ENCODE peak calls at places on chromosomes 16 and 17, in four cellular contexts. One of them, this sample, is unnamed.

GRCh38 chr16:49051626-49052025 is 230.0 kb downstream of the CBLN1 start:
- DNase-seq in lung: no peak
- DNase-seq in thoracic aorta: no peak
- DNase-seq in right lobe of liver: no peak
- DNase-seq in this sample: no peak

GRCh38 chr16:12531937-12532336 is 271.8 kb downstream of the CPPED1 start:
- DNase-seq in lung: no peak
- DNase-seq in thoracic aorta: no peak
- DNase-seq in right lobe of liver: no peak
- DNase-seq in this sample: no peak

GRCh38 chr16:78094998-78095397 is 4.5 kb upstream of the WWOX start:
- DNase-seq in right lobe of liver: no peak
- DNase-seq in lung: no peak
- DNase-seq in thoracic aorta: no peak
- DNase-seq in this sample: no peak

GRCh38 chr17:82493517-82493840 is 26.1 kb upstream of the FOXK2 start:
- DNase-seq in thoracic aorta: no peak
- DNase-seq in lung: no peak
- DNase-seq in right lobe of liver: no peak
- DNase-seq in this sample: no peak

GRCh38 chr17:39927928-39928867 is 666 bp downstream of the LRRC3C start:
- DNase-seq in thoracic aorta: no peak
- DNase-seq in right lobe of liver: peak
- DNase-seq in lung: peak
- DNase-seq in this sample: peak

GRCh38 chr16:1560153-1560552 is 26.7 kb downstream of the TMEM204 start:
- DNase-seq in thoracic aorta: no peak
- DNase-seq in lung: no peak
- DNase-seq in right lobe of liver: no peak
- DNase-seq in this sample: peak

GRCh38 chr17:78883533-78884131 is 19.4 kb downstream of the CEP295NL start:
- DNase-seq in lung: peak
- DNase-seq in thoracic aorta: peak
- DNase-seq in right lobe of liver: peak
- DNase-seq in this sample: peak

GRCh38 chr17:72479113-72479512 is 358.3 kb downstream of the SOX9 start:
- DNase-seq in lung: no peak
- DNase-seq in thoracic aorta: no peak
- DNase-seq in right lobe of liver: no peak
- DNase-seq in this sample: no peak

GRCh38 chr16:48383877-48384304 is 1.3 kb downstream of the SIAH1 start:
- DNase-seq in right lobe of liver: no peak
- DNase-seq in thoracic aorta: no peak
- DNase-seq in lung: no peak
- DNase-seq in this sample: no peak

GRCh38 chr17:80663783-80664206 is 119.2 kb downstream of the RPTOR start:
- DNase-seq in right lobe of liver: no peak
- DNase-seq in thoracic aorta: no peak
- DNase-seq in lung: peak
- DNase-seq in this sample: no peak
- H3K27ac ChIP-seq in right lobe of liver: no peak
- H3K27ac ChIP-seq in thoracic aorta: no peak
- H3K27ac ChIP-seq in lung: no peak
- H3K27ac ChIP-seq in this sample: no peak

DNA sequence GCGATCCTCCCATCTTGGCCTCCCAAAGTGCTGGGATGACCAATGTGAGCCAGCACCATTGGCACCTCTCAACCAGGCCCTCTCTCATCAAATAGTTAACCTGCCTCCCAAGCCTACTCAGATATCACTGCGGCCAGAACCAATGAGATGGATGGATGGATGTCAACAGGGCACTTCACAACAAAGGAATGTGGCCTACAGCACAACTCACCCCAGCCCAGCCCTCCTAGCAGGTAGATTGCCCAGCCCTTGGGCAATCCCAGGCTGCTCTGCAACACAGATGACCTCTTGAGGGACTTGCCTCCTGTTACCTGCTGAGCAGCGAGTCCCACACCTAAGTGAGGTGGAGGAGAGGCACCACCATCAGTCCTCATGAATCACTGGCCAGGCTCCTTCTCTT is 22.6 kb upstream of the KIFC3 start:
- DNase-seq in right lobe of liver: no peak
- DNase-seq in lung: peak
- DNase-seq in thoracic aorta: no peak
- DNase-seq in this sample: no peak
- H3K27ac ChIP-seq in right lobe of liver: no peak
- H3K27ac ChIP-seq in lung: no peak
- H3K27ac ChIP-seq in thoracic aorta: no peak
- H3K27ac ChIP-seq in this sample: no peak

DNA sequence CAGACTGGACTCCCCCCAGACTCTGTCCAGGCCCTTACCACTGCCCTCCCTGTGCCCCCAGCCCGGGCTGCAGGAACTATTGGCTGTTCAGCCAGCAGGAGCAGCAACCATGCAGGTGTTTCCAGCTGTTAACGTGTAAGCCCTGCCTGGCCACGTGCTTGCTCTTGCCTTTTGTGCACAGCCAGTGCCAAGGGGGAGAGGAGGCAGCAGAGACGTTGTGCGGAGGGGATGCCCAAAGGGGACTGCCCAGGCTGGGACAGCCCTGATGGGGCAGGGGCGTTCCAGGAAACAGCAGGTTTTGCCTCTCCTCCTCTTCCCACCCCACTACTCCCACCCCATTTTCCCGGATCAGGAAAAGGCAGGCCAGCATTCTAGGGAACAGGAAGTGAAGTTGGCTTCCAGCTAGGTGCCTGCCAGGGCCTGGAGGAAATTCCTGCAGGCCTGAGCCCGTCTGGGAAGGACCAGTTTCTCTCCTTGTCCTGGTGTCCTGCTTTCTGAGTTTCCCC is 16.7 kb upstream of the LASP1NB start:
- DNase-seq in right lobe of liver: peak
- DNase-seq in thoracic aorta: no peak
- DNase-seq in lung: no peak
- DNase-seq in this sample: no peak
- H3K27ac ChIP-seq in right lobe of liver: no peak
- H3K27ac ChIP-seq in thoracic aorta: peak
- H3K27ac ChIP-seq in lung: no peak
- H3K27ac ChIP-seq in this sample: peak

GRCh38 chr17:55500103-55500502 is 11.1 kb downstream of the SMIM36 start:
- DNase-seq in right lobe of liver: no peak
- DNase-seq in lung: no peak
- DNase-seq in thoracic aorta: no peak
- DNase-seq in this sample: no peak

GRCh38 chr17:55492951-55493350 is 18.3 kb downstream of the SMIM36 start:
- DNase-seq in right lobe of liver: no peak
- DNase-seq in thoracic aorta: no peak
- DNase-seq in lung: no peak
- DNase-seq in this sample: no peak

GRCh38 chr17:55495239-55495638 is 16.0 kb downstream of the SMIM36 start:
- DNase-seq in right lobe of liver: no peak
- DNase-seq in thoracic aorta: no peak
- DNase-seq in lung: no peak
- DNase-seq in this sample: no peak

DNA sequence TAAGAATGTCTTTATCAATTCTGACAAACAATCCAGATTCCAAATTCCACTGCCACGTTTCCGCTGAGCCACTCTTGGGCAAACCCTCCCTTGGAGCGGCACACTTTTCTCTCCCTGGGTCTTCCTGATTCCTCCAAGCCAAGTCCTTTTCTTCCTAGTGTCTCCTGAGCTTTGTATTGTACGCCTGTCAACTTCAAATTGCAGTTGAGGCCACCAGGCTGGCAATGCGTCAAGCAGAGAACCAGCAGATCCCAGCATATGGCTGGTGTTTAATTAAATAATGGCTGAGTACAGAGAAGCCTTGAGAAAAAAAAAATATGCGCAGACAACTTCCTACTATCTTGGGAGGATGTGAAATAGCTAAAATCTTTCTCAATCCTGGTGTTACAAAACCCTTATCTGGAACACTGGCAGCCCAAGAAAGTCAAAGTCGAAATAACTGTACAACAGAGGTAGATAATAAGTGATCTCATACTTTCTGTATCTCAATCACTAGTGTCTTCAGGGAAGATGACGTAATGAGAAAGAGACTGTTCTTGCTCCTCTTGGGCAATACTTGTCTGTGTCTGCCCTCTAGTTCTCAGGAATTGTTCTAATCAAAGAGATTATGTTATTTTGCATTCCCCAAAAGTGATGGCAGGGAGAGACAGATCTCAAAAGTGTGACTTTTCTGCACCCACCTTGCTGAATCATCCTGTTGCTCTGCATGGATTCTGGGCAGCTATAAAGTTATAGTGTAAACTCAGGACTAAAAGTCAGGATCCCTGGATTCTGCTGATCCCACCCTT is 15.0 kb downstream of the SMIM36 start:
- DNase-seq in thoracic aorta: no peak
- DNase-seq in right lobe of liver: no peak
- DNase-seq in lung: no peak
- DNase-seq in this sample: peak
- H3K27ac ChIP-seq in thoracic aorta: no peak
- H3K27ac ChIP-seq in right lobe of liver: no peak
- H3K27ac ChIP-seq in lung: no peak
- H3K27ac ChIP-seq in this sample: no peak

GRCh38 chr16:68790130-68790761 is 53.1 kb upstream of the TANGO6 start:
- DNase-seq in thoracic aorta: no peak
- DNase-seq in right lobe of liver: peak
- DNase-seq in lung: peak
- DNase-seq in this sample: no peak
- H3K27ac ChIP-seq in thoracic aorta: no peak
- H3K27ac ChIP-seq in right lobe of liver: peak
- H3K27ac ChIP-seq in lung: no peak
- H3K27ac ChIP-seq in this sample: no peak